ENCODE peak calls at places on chromosomes 12 and 14, in four cellular contexts. R is GM12891, O is K562, I is GM12878. J is an unnamed sample.

GRCh38 chr12:124548854-124549378 is 18.5 kb downstream of the NCOR2 start:
- DNase-seq in R (no peak), O (no peak), I (no peak), J (no peak)

GRCh38 chr12:3680919-3681594 is 71.9 kb downstream of the CRACR2A start:
- DNase-seq in R (no peak), O (no peak), I (no peak), J (no peak)

GRCh38 chr12:113831486-113831885 is 134.6 kb downstream of the RBM19 start:
- DNase-seq in R (no peak), O (no peak), I (no peak), J (no peak)

GRCh38 chr12:84362552-84362897 is 550.1 kb downstream of the SLC6A15 start:
- DNase-seq in R (no peak), O (no peak), I (no peak), J (no peak)

GRCh38 chr14:103744621-103745395 is 29.2 kb downstream of the ZFYVE21 start:
- DNase-seq in R (no peak), O (no peak), I (no peak), J (no peak)

GRCh38 chr12:83461326-83461985 is 774.8 kb downstream of the TMTC2 start:
- DNase-seq in R (no peak), O (no peak), I (no peak), J (no peak)

GRCh38 chr14:38339704-38340103 is 83.8 kb upstream of the CLEC14A start:
- DNase-seq in R (no peak), O (no peak), I (no peak), J (no peak)

GRCh38 chr12:1620093-1620492 is 8.9 kb upstream of the WNT5B start:
- DNase-seq in R (no peak), O (no peak), I (no peak), J (no peak)

GRCh38 chr12:80040075-80040738 is 59.1 kb upstream of the OTOGL start:
- DNase-seq in R (no peak), O (no peak), I (no peak), J (no peak)

GRCh38 chr14:56118611-56119181 is 485 bp downstream of the PELI2 start:
- DNase-seq in R (no peak), O (no peak), I (no peak), J (no peak)

GRCh38 chr14:59844414-59844813 is 26.2 kb downstream of the RTN1 start:
- DNase-seq in R (no peak), O (no peak), I (no peak), J (no peak)

GRCh38 chr12:124774462-124775167 is 89.0 kb downstream of the SCARB1 start:
- DNase-seq in R (peak; percentile 53), O (no peak), I (peak; percentile 100), J (peak; percentile 20)

GRCh38 chr14:56855891-56856461 is 45.7 kb upstream of the OTX2 start:
- DNase-seq in R (no peak), O (peak; percentile 7), I (no peak), J (no peak)

GRCh38 chr14:64444984-64445845 is 20.1 kb upstream of the AKAP5 start:
- DNase-seq in R (peak; percentile 59), O (no peak), I (peak; percentile 84), J (no peak)

GRCh38 chr12:110338754-110339153 is 57.7 kb downstream of the ATP2A2 start:
- DNase-seq in R (no peak), O (peak; percentile 15), I (no peak), J (no peak)

GRCh38 chr14:68807148-68807600 is 14.3 kb upstream of the ZFP36L1 start:
- DNase-seq in R (no peak), O (peak; percentile 56), I (no peak), J (no peak)

GRCh38 chr14:47044841-47045240 is 393.3 kb upstream of the RPL10L start:
- DNase-seq in R (no peak), O (no peak), I (no peak), J (no peak)

GRCh38 chr14:54929556-54929955 is 26.9 kb upstream of the GCH1 start:
- DNase-seq in R (no peak), O (no peak), I (no peak), J (no peak)

GRCh38 chr14:94001501-94002396 is 4.6 kb downstream of the CCDC197 start:
- DNase-seq in R (peak; percentile 65), O (peak; percentile 59), I (no peak), J (peak; percentile 42)
- TF ChIP-seq SPI1 in R (no peak), O (no peak), I (no peak), J (no peak)

GRCh38 chr14:20998674-20999366 is at the start of gene SLC39A2:
- DNase-seq in R (no peak), O (peak; percentile 17), I (no peak), J (no peak)
- TF ChIP-seq SPI1 in R (no peak), O (no peak), I (no peak), J (no peak)

GRCh38 chr12:112020947-112021457 is 7.8 kb downstream of the ERP29 start:
- DNase-seq in R (no peak), O (no peak), I (no peak), J (no peak)

GRCh38 chr12:112015938-112016337 is 2.7 kb downstream of the ERP29 start:
- DNase-seq in R (no peak), O (no peak), I (no peak), J (no peak)

GRCh38 chr12:112017041-112017440 is 3.8 kb downstream of the ERP29 start:
- DNase-seq in R (no peak), O (no peak), I (no peak), J (no peak)

GRCh38 chr12:112022241-112023016 is 9.2 kb downstream of the ERP29 start:
- DNase-seq in R (no peak), O (no peak), I (no peak), J (no peak)

GRCh38 chr12:112018571-112019237 is 5.5 kb downstream of the ERP29 start:
- DNase-seq in R (no peak), O (no peak), I (no peak), J (no peak)
- TF ChIP-seq SPI1 in R (no peak), O (no peak), I (no peak), J (no peak)

GRCh38 chr12:75058228-75058627 is 151.4 kb downstream of the KCNC2 start:
- DNase-seq in R (no peak), O (no peak), I (no peak), J (no peak)
- TF ChIP-seq SPI1 in R (no peak), O (no peak), I (no peak), J (no peak)

GRCh38 chr14:84420236-84420635 is 1109.7 kb upstream of the FLRT2 start:
- DNase-seq in R (no peak), O (no peak), I (no peak), J (no peak)

GRCh38 chr14:84425968-84426367 is 1104.0 kb upstream of the FLRT2 start:
- DNase-seq in R (no peak), O (no peak), I (no peak), J (no peak)

GRCh38 chr14:84421611-84422010 is 1108.3 kb upstream of the FLRT2 start:
- DNase-seq in R (no peak), O (no peak), I (no peak), J (no peak)
- TF ChIP-seq SPI1 in R (no peak), O (no peak), I (no peak), J (no peak)

DNA sequence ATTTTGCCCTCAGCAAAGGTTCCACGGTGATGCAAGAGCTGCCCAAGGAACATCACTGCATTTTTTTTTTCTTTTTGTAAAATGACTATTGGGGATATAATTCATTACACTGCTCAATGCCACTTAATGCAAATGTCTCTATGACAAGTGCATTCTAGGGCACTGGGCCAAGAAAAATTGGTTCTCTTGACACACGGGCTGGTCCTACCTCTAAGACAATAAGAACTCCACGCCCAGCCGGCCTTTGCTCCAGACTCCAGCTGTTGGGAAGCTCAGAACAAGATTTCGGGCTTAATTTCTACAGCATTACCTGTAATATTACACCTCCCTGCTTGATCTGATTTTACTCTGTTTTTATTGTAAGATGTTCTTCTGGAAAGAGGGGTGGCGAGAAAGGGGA is 48.8 kb upstream of the VRK1 start:
- DNase-seq in R (no peak), O (no peak), I (no peak), J (no peak)
- TF ChIP-seq SPI1 in R (no peak), O (no peak), I (no peak), J (no peak)

DNA sequence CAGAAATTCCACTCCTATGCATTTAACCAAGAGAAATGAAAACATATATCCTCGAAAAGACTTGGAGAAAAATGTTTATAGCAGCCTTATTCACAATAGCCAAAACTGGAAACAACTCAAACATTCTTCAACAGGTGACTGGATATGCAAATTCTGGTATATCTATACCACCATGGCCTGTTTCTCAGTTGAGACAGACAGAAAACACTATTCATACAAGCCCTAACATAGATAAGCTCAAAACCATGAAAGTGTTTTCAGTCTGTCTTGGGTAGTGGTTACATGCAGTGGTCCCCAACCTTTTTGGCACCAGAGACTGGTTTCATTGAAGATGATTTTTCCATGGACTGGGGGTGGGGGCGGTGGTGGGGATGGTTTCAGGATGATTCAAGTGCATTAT is 83.8 kb downstream of the SRGAP1 start:
- DNase-seq in R (no peak), O (no peak), I (no peak), J (no peak)
- TF ChIP-seq SPI1 in R (no peak), O (no peak), I (no peak), J (no peak)

DNA sequence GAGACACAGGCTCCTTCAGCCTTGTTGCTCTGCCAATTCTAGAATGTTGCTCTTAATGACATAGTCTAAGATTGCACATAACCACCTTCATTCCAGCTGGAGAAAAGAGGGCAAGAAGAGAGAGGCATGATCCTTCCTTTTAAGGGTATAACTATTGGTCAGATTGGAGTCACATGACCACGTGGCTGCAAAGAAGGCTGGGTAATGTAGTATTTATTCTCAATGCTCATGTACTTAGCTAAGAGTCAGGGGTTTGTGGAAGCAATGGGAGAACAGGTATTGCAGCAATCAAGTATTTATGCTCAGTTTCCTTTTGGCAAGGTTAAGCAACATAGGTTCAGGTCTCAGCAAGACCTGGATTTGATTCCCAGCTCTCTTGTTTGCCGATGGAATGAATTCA is 298.8 kb upstream of the TBX3 start:
- DNase-seq in R (no peak), O (peak; percentile 38), I (no peak), J (no peak)
- TF ChIP-seq SPI1 in R (no peak), O (no peak), I (no peak), J (no peak)

J was measured in HL-60.